ENCODE peak calls at places on chromosomes 7 and 10, in six cellular contexts. One of them, this sample, is unnamed.

GRCh38 chr10:120011359-120012132 is 119.0 kb downstream of the SEC23IP start:
- DNase-seq in HL-60: no peak
- DNase-seq in heart left ventricle: no peak
- DNase-seq in cardiac muscle cell: no peak
- DNase-seq in stomach: no peak
- DNase-seq in lower lobe of right lung: no peak
- DNase-seq in this sample: no peak

GRCh38 chr7:140212100-140212881 is 35.5 kb upstream of the KDM7A start:
- DNase-seq in HL-60: no peak
- DNase-seq in heart left ventricle: no peak
- DNase-seq in cardiac muscle cell: no peak
- DNase-seq in stomach: peak; percentile 70
- DNase-seq in lower lobe of right lung: no peak
- DNase-seq in this sample: peak; percentile 74

GRCh38 chr10:12181065-12181775 is 14.5 kb downstream of the NUDT5 start:
- DNase-seq in HL-60: peak; percentile 91
- DNase-seq in heart left ventricle: no peak
- DNase-seq in cardiac muscle cell: peak; percentile 53
- DNase-seq in stomach: peak; percentile 35
- DNase-seq in lower lobe of right lung: peak; percentile 51
- DNase-seq in this sample: no peak

GRCh38 chr10:114767589-114768393 is 53.8 kb upstream of the FHIP2A start:
- DNase-seq in HL-60: no peak
- DNase-seq in heart left ventricle: peak; percentile 52
- DNase-seq in cardiac muscle cell: no peak
- DNase-seq in stomach: peak; percentile 65
- DNase-seq in lower lobe of right lung: peak; percentile 65
- DNase-seq in this sample: peak; percentile 3

GRCh38 chr7:136677456-136678365 is 190.7 kb upstream of the CHRM2 start:
- DNase-seq in HL-60: peak; percentile 26
- DNase-seq in heart left ventricle: no peak
- DNase-seq in cardiac muscle cell: peak; percentile 63
- DNase-seq in stomach: no peak
- DNase-seq in lower lobe of right lung: no peak
- DNase-seq in this sample: no peak

GRCh38 chr7:22109761-22110160 is 164.1 kb upstream of the CDCA7L start:
- DNase-seq in HL-60: peak; percentile 11
- DNase-seq in heart left ventricle: no peak
- DNase-seq in cardiac muscle cell: peak; percentile 57
- DNase-seq in stomach: peak; percentile 51
- DNase-seq in lower lobe of right lung: peak; percentile 56
- DNase-seq in this sample: no peak

GRCh38 chr10:13890233-13890616 is 303.5 kb downstream of the PRPF18 start:
- DNase-seq in HL-60: no peak
- DNase-seq in heart left ventricle: no peak
- DNase-seq in cardiac muscle cell: no peak
- DNase-seq in stomach: no peak
- DNase-seq in lower lobe of right lung: no peak
- DNase-seq in this sample: no peak

GRCh38 chr10:35447693-35448407 is 111.5 kb downstream of the CCNY start:
- DNase-seq in HL-60: peak; percentile 9
- DNase-seq in heart left ventricle: no peak
- DNase-seq in cardiac muscle cell: peak; percentile 91
- DNase-seq in stomach: peak; percentile 51
- DNase-seq in lower lobe of right lung: no peak
- DNase-seq in this sample: no peak

GRCh38 chr7:131145770-131146169 is 181.9 kb upstream of the MKLN1 start:
- DNase-seq in HL-60: no peak
- DNase-seq in heart left ventricle: no peak
- DNase-seq in cardiac muscle cell: no peak
- DNase-seq in stomach: no peak
- DNase-seq in lower lobe of right lung: no peak
- DNase-seq in this sample: no peak

GRCh38 chr10:27625452-27626345 is 119.9 kb downstream of the MKX start:
- DNase-seq in HL-60: no peak
- DNase-seq in heart left ventricle: no peak
- DNase-seq in cardiac muscle cell: no peak
- DNase-seq in stomach: no peak
- DNase-seq in lower lobe of right lung: no peak
- DNase-seq in this sample: no peak

GRCh38 chr10:122029503-122030199 is 40.7 kb downstream of the TACC2 start:
- DNase-seq in HL-60: no peak
- DNase-seq in heart left ventricle: peak; percentile 70
- DNase-seq in cardiac muscle cell: no peak
- DNase-seq in stomach: peak; percentile 52
- DNase-seq in lower lobe of right lung: no peak
- DNase-seq in this sample: no peak

GRCh38 chr7:96667026-96667425 is 42.6 kb downstream of the SEM1 start:
- DNase-seq in HL-60: no peak
- DNase-seq in heart left ventricle: no peak
- DNase-seq in cardiac muscle cell: peak; percentile 11
- DNase-seq in stomach: no peak
- DNase-seq in lower lobe of right lung: no peak
- DNase-seq in this sample: no peak

GRCh38 chr7:136528329-136528728 is 340.1 kb upstream of the CHRM2 start:
- DNase-seq in HL-60: no peak
- DNase-seq in heart left ventricle: no peak
- DNase-seq in cardiac muscle cell: peak; percentile 38
- DNase-seq in stomach: no peak
- DNase-seq in lower lobe of right lung: no peak
- DNase-seq in this sample: no peak

GRCh38 chr10:123891147-123892011 is at the start of gene CPXM2:
- DNase-seq in HL-60: no peak
- DNase-seq in heart left ventricle: peak; percentile 49
- DNase-seq in cardiac muscle cell: no peak
- DNase-seq in stomach: no peak
- DNase-seq in lower lobe of right lung: no peak
- DNase-seq in this sample: no peak
- H3K4me3 ChIP-seq in HL-60: no peak within 1 kb of the TSS
- H3K4me3 ChIP-seq in heart left ventricle: peak within 1 kb of the TSS; percentile 64
- H3K4me3 ChIP-seq in cardiac muscle cell: peak within 1 kb of the TSS; percentile 17
- H3K4me3 ChIP-seq in stomach: peak within 1 kb of the TSS; percentile 24
- H3K4me3 ChIP-seq in lower lobe of right lung: peak within 1 kb of the TSS; percentile 35
- H3K4me3 ChIP-seq in this sample: no peak within 1 kb of the TSS

GRCh38 chr7:154770361-154770760 is 232.6 kb downstream of the PAXIP1 start:
- DNase-seq in HL-60: no peak
- DNase-seq in heart left ventricle: no peak
- DNase-seq in cardiac muscle cell: no peak
- DNase-seq in stomach: no peak
- DNase-seq in lower lobe of right lung: no peak
- DNase-seq in this sample: no peak

GRCh38 chr7:154769011-154769410 is 233.9 kb downstream of the PAXIP1 start:
- DNase-seq in HL-60: no peak
- DNase-seq in heart left ventricle: no peak
- DNase-seq in cardiac muscle cell: no peak
- DNase-seq in stomach: no peak
- DNase-seq in lower lobe of right lung: no peak
- DNase-seq in this sample: no peak

GRCh38 chr7:154770962-154771361 is 232.0 kb downstream of the PAXIP1 start:
- DNase-seq in HL-60: no peak
- DNase-seq in heart left ventricle: no peak
- DNase-seq in cardiac muscle cell: no peak
- DNase-seq in stomach: no peak
- DNase-seq in lower lobe of right lung: no peak
- DNase-seq in this sample: no peak

GRCh38 chr7:154767821-154768415 is 235.0 kb downstream of the PAXIP1 start:
- DNase-seq in HL-60: no peak
- DNase-seq in heart left ventricle: no peak
- DNase-seq in cardiac muscle cell: no peak
- DNase-seq in stomach: no peak
- DNase-seq in lower lobe of right lung: no peak
- DNase-seq in this sample: no peak

DNA sequence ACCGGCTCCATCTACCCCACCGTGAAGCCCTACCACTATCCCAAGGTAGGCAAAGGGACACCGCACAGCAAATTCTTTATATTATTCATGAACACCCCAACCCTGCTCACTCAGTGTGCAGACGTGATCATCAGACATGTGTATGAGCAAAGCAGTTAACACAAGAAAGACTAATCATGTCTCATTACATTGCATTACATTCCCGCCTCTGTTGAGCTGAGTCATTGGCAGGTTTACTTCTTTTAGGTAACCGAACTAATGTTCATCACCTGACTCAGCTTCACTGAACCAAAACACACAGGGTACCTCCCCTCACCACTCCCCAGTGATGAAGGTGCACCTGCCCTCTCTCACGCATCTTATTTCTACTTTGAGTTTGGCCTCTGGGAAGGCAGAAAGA is 233.4 kb downstream of the PAXIP1 start:
- DNase-seq in HL-60: no peak
- DNase-seq in heart left ventricle: no peak
- DNase-seq in cardiac muscle cell: no peak
- DNase-seq in stomach: no peak
- DNase-seq in lower lobe of right lung: no peak
- DNase-seq in this sample: no peak
- H3K27me3 ChIP-seq in HL-60: no peaks in the 10 kb centered on the region
- H3K27me3 ChIP-seq in heart left ventricle: no peaks in the 10 kb centered on the region
- H3K27me3 ChIP-seq in cardiac muscle cell: no peaks in the 10 kb centered on the region
- H3K27me3 ChIP-seq in stomach: no peaks in the 10 kb centered on the region
- H3K27me3 ChIP-seq in lower lobe of right lung: no peaks in the 10 kb centered on the region
- H3K27me3 ChIP-seq in this sample: no peaks in the 10 kb centered on the region

GRCh38 chr10:127813290-127813689 is 76.3 kb downstream of the FOXI2 start:
- DNase-seq in HL-60: no peak
- DNase-seq in heart left ventricle: no peak
- DNase-seq in cardiac muscle cell: no peak
- DNase-seq in stomach: no peak
- DNase-seq in lower lobe of right lung: no peak
- DNase-seq in this sample: no peak
- TF ChIP-seq CTCF in HL-60: no peak
- TF ChIP-seq CTCF in heart left ventricle: no peak
- TF ChIP-seq CTCF in cardiac muscle cell: no peak
- TF ChIP-seq CTCF in stomach: no peak
- TF ChIP-seq CTCF in lower lobe of right lung: peak; percentile 23
- TF ChIP-seq CTCF in this sample: no peak

DNA sequence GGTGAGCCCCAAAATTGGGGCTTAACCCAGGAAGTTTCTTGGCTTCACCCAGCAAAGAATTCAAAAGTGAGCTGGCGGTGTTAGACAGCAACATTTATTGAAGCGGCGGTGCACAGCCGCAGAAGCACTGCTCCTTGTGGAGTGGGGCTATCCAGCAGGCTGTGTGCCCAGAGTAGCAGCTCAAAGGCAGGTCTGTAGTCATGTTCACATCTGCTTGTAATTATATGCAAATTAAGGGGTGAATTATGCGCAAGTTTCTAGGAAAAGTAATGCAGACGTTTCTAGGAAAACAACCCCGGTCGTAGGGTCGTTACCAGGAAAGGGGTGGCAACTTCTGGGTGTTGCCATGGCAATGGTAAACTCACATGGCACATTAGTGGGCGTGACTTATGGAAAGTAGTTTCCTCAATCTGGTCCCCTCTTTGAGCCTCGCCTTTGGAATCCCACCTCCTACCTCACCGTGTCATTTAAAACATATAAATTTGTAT is 13.7 kb upstream of the KBTBD2 start:
- DNase-seq in HL-60: no peak
- DNase-seq in heart left ventricle: peak; percentile 45
- DNase-seq in cardiac muscle cell: peak; percentile 76
- DNase-seq in stomach: no peak
- DNase-seq in lower lobe of right lung: peak; percentile 66
- DNase-seq in this sample: no peak
- H3K4me3 ChIP-seq in HL-60: no peak overlapping the region
- H3K4me3 ChIP-seq in heart left ventricle: peak overlapping the region; percentile 16
- H3K4me3 ChIP-seq in cardiac muscle cell: peak overlapping the region; percentile 22
- H3K4me3 ChIP-seq in stomach: peak overlapping the region; percentile 35
- H3K4me3 ChIP-seq in lower lobe of right lung: peak overlapping the region; percentile 45
- H3K4me3 ChIP-seq in this sample: no peak overlapping the region

GRCh38 chr7:151385626-151386300 is 24.1 kb downstream of the WDR86 start:
- DNase-seq in HL-60: no peak
- DNase-seq in heart left ventricle: no peak
- DNase-seq in cardiac muscle cell: no peak
- DNase-seq in stomach: no peak
- DNase-seq in lower lobe of right lung: peak; percentile 31
- DNase-seq in this sample: no peak
- H3K27me3 ChIP-seq in HL-60: peaks cover 46% of the 10 kb centered on the region
- H3K27me3 ChIP-seq in heart left ventricle: peaks cover 19% of the 10 kb centered on the region
- H3K27me3 ChIP-seq in cardiac muscle cell: peaks cover 7% of the 10 kb centered on the region
- H3K27me3 ChIP-seq in stomach: no peaks in the 10 kb centered on the region
- H3K27me3 ChIP-seq in lower lobe of right lung: peaks cover 30% of the 10 kb centered on the region
- H3K27me3 ChIP-seq in this sample: peaks cover 2% of the 10 kb centered on the region

GRCh38 chr10:287814-288213 is 152.6 kb downstream of the ZMYND11 start:
- DNase-seq in HL-60: no peak
- DNase-seq in heart left ventricle: no peak
- DNase-seq in cardiac muscle cell: no peak
- DNase-seq in stomach: no peak
- DNase-seq in lower lobe of right lung: no peak
- DNase-seq in this sample: no peak
- TF ChIP-seq CTCF in HL-60: no peak
- TF ChIP-seq CTCF in heart left ventricle: no peak
- TF ChIP-seq CTCF in cardiac muscle cell: peak; percentile 25
- TF ChIP-seq CTCF in stomach: no peak
- TF ChIP-seq CTCF in lower lobe of right lung: no peak
- TF ChIP-seq CTCF in this sample: no peak

GRCh38 chr7:155214328-155214986 is 83.2 kb upstream of the INSIG1 start:
- DNase-seq in HL-60: no peak
- DNase-seq in heart left ventricle: peak; percentile 23
- DNase-seq in cardiac muscle cell: no peak
- DNase-seq in stomach: no peak
- DNase-seq in lower lobe of right lung: no peak
- DNase-seq in this sample: no peak
- H3K4me3 ChIP-seq in HL-60: no peak overlapping the region
- H3K4me3 ChIP-seq in heart left ventricle: peak overlapping the region; percentile 21
- H3K4me3 ChIP-seq in cardiac muscle cell: no peak overlapping the region
- H3K4me3 ChIP-seq in stomach: peak overlapping the region; percentile 37
- H3K4me3 ChIP-seq in lower lobe of right lung: peak overlapping the region; percentile 34
- H3K4me3 ChIP-seq in this sample: no peak overlapping the region

DNA sequence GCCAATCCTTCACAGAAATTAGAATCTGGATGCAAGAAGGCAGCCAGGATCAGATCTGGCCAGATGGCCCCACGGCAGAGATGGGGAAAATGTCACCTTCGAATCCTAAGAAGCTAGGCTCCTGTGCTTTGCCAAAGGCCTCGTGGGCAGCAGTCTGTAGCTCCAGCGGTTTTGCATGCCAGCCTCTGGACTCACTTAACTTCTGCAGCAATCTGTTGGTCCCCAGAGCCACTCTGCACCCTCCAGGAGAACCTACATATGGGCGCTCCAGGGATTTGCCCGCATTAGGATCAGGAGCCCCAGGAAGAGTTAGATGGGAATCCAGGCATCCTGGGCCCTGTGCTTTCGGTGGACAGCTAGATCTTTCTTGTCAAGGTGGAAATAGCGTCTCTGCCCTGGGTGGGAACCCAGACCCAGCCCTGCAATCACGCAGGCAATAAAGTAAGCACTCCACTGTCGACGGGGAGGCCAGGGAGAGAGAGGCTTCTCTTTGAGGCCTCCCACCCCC is 10.1 kb upstream of the HOXA13 start:
- DNase-seq in HL-60: no peak
- DNase-seq in heart left ventricle: no peak
- DNase-seq in cardiac muscle cell: no peak
- DNase-seq in stomach: no peak
- DNase-seq in lower lobe of right lung: no peak
- DNase-seq in this sample: no peak
- H3K27me3 ChIP-seq in HL-60: peaks cover 67% of the 10 kb centered on the region
- H3K27me3 ChIP-seq in heart left ventricle: peaks cover 94% of the 10 kb centered on the region
- H3K27me3 ChIP-seq in cardiac muscle cell: peaks cover 100% of the 10 kb centered on the region
- H3K27me3 ChIP-seq in stomach: peaks cover 36% of the 10 kb centered on the region
- H3K27me3 ChIP-seq in lower lobe of right lung: peaks cover 98% of the 10 kb centered on the region
- H3K27me3 ChIP-seq in this sample: no peaks in the 10 kb centered on the region

This sample was measured in GM06990.